ENCODE peak calls at places on chromosomes 6 and 20, in seven cellular contexts. I is stimulated activated CD4-positive, alpha-beta T cell treated with anti-CD3 and anti-CD28 coated beads, Interleukin-1b, Interleukin-23, amount 100 ng/mL, for 1 hour; J is dorsolateral prefrontal cortex; V is T-helper 22 cell; U is mucosa of descending colon; G is hippocampal formation; P is hypothalamus. L is an unnamed sample.

GRCh38 chr6:109478848-109479624 is 4.0 kb downstream of the ZBTB24 start:
- DNase-seq in P (no peak), I (no peak), J (no peak), U (no peak), V (no peak), G (no peak), L (no peak)

GRCh38 chr6:49744259-49744658 is at the start of gene CRISP3:
- DNase-seq in I (no peak), G (no peak), J (no peak), U (no peak), V (no peak), P (no peak), L (no peak)

GRCh38 chr6:45930419-45931059 is 85.1 kb downstream of the CLIC5 start:
- DNase-seq in V (no peak), I (no peak), G (peak; percentile 6), U (peak; percentile 63), J (peak; percentile 55), P (peak; percentile 45), L (no peak)

GRCh38 chr20:4835244-4836177 is 113.8 kb downstream of the PRND start:
- DNase-seq in V (no peak), I (no peak), G (no peak), P (no peak), J (no peak), U (peak; percentile 71), L (no peak)

GRCh38 chr20:46699651-46700359 is 9.6 kb upstream of the SLC2A10 start:
- DNase-seq in U (no peak), P (no peak), J (no peak), I (no peak), G (no peak), V (no peak), L (no peak)

GRCh38 chr6:107646176-107646575 is 156.3 kb downstream of the SOBP start:
- DNase-seq in J (no peak), V (no peak), U (no peak), G (no peak), P (no peak), I (no peak), L (no peak)

GRCh38 chr6:132087391-132087790 is 136.2 kb upstream of the CCN2 start:
- DNase-seq in V (no peak), I (no peak), P (no peak), G (no peak), U (no peak), J (no peak), L (no peak)

GRCh38 chr20:54980321-54980960 is 505.0 kb downstream of the DOK5 start:
- DNase-seq in U (no peak), J (no peak), V (no peak), P (no peak), I (no peak), G (peak; percentile 3), L (no peak)

GRCh38 chr6:14165091-14165490 is 47.5 kb downstream of the CD83 start:
- DNase-seq in U (no peak), P (no peak), V (no peak), G (no peak), I (no peak), J (no peak), L (no peak)

GRCh38 chr6:169215201-169215661 is 38.4 kb downstream of the THBS2 start:
- DNase-seq in V (no peak), U (no peak), P (no peak), J (no peak), G (no peak), I (no peak), L (no peak)

GRCh38 chr20:46415773-46416172 is 9.4 kb upstream of the ELMO2 start:
- DNase-seq in P (no peak), U (no peak), V (no peak), I (no peak), J (no peak), G (no peak), L (no peak)

GRCh38 chr20:43431120-43431519 is 26.6 kb upstream of the SRSF6 start:
- DNase-seq in V (no peak), U (no peak), J (no peak), P (no peak), I (no peak), G (peak; percentile 7), L (no peak)

GRCh38 chr6:15326072-15326614 is 80.3 kb downstream of the JARID2 start:
- DNase-seq in U (no peak), V (no peak), P (no peak), I (no peak), G (no peak), J (no peak), L (no peak)

GRCh38 chr6:155444120-155444917 is 11.3 kb downstream of the NOX3 start:
- DNase-seq in I (no peak), P (no peak), G (no peak), V (no peak), J (no peak), U (no peak), L (no peak)

GRCh38 chr6:7763896-7764295 is 38.0 kb downstream of the BMP6 start:
- DNase-seq in G (no peak), I (no peak), U (no peak), V (no peak), P (no peak), J (no peak), L (no peak)

GRCh38 chr20:58902003-58902402 is 49.5 kb downstream of the GNAS start:
- DNase-seq in G (no peak), J (no peak), V (no peak), P (no peak), I (no peak), U (no peak), L (no peak)

GRCh38 chr20:35907017-35907685 is 47.2 kb downstream of the SCAND1 start:
- DNase-seq in G (no peak), V (no peak), U (no peak), I (no peak), P (no peak), J (no peak), L (no peak)

GRCh38 chr6:26087284-26088115 is at the start of gene HFE:
- DNase-seq in I (no peak), G (no peak), P (peak; percentile 33), U (peak; percentile 69), V (no peak), J (no peak), L (no peak)

GRCh38 chr6:154536922-154537449 is 26.5 kb upstream of the CNKSR3 start:
- DNase-seq in V (no peak), G (no peak), U (no peak), I (no peak), P (no peak), J (no peak), L (no peak)

GRCh38 chr6:84652356-84653026 is 111.9 kb downstream of the TBX18 start:
- DNase-seq in P (no peak), V (no peak), G (no peak), I (no peak), U (no peak), J (no peak), L (no peak)

GRCh38 chr6:33206864-33207568 is 1.3 kb upstream of the RING1 start:
- DNase-seq in G (no peak), U (peak; percentile 63), V (no peak), I (no peak), J (peak; percentile 77), P (peak; percentile 43), L (no peak)

GRCh38 chr20:50041238-50041915 is 58.6 kb downstream of the SNAI1 start:
- DNase-seq in J (no peak), U (no peak), I (no peak), P (no peak), G (no peak), V (no peak), L (peak; percentile 26)

GRCh38 chr20:32164984-32165735 is 42.4 kb downstream of the PLAGL2 start:
- DNase-seq in J (no peak), P (no peak), I (no peak), G (no peak), U (peak; percentile 32), V (no peak), L (no peak)

GRCh38 chr6:144586986-144587385 is 301.9 kb downstream of the UTRN start:
- DNase-seq in G (no peak), J (no peak), I (no peak), U (no peak), P (no peak), V (no peak), L (no peak)

GRCh38 chr20:41577129-41578009 is 40.8 kb downstream of the CHD6 start:
- DNase-seq in V (no peak), G (no peak), U (no peak), J (no peak), P (no peak), I (no peak), L (no peak)

GRCh38 chr20:14790771-14791517 is 453.5 kb upstream of the FLRT3 start:
- DNase-seq in G (no peak), V (no peak), J (no peak), P (no peak), I (no peak), U (no peak), L (no peak)

GRCh38 chr6:129801909-129802308 is 59.2 kb downstream of the TMEM244 start:
- DNase-seq in G (no peak), J (no peak), P (no peak), I (no peak), U (no peak), V (no peak), L (no peak)